ENCODE peak calls at places on chromosome 17, in eight cellular contexts. G is DMS 273 treated with DMSO at 0.1 percent for 48 hours; T is NCI-H774; M is activated T-cell treated with anti-CD3 and anti-CD28 coated beads for 24 hours; A is EL; R is neural crest cell; P is HFF-Myc; F is stimulated activated naive CD4-positive, alpha-beta T cell. I is an unnamed sample.

GRCh38 chr17:79079421-79080200 is 5.0 kb downstream of the ENGASE start:
- DNase-seq in G (no peak), T (no peak), M (no peak), A (no peak), R (no peak), P (no peak), F (no peak), I (no peak)

GRCh38 chr17:34989473-34989872 is 9.2 kb downstream of the LIG3 start:
- DNase-seq in G (no peak), T (no peak), M (no peak), A (no peak), R (no peak), P (no peak), F (no peak), I (no peak)

GRCh38 chr17:82754297-82755208 is 2.7 kb downstream of the TBCD start:
- DNase-seq in G (no peak), T (no peak), M (no peak), A (no peak), R (no peak), P (no peak), F (no peak), I (no peak)

GRCh38 chr17:37064166-37064565 is 115.4 kb downstream of the AATF start:
- DNase-seq in G (no peak), T (no peak), M (no peak), A (no peak), R (no peak), P (no peak), F (no peak), I (no peak)

GRCh38 chr17:9224485-9224884 is 203.2 kb downstream of the NTN1 start:
- DNase-seq in G (no peak), T (no peak), M (no peak), A (no peak), R (no peak), P (no peak), F (no peak), I (no peak)

GRCh38 chr17:41935641-41936040 is 5.2 kb downstream of the ODAD4 start:
- DNase-seq in G (no peak), T (no peak), M (no peak), A (no peak), R (no peak), P (no peak), F (no peak), I (no peak)

GRCh38 chr17:64008830-64009229 is 10.7 kb downstream of the PRR29 start:
- DNase-seq in G (no peak), T (no peak), M (no peak), A (no peak), R (no peak), P (no peak), F (no peak), I (no peak)

GRCh38 chr17:83079340-83079747 is at the start of gene METRNL:
- DNase-seq in G (no peak), T (peak), M (peak), A (peak), R (peak), P (no peak), F (no peak), I (peak)

GRCh38 chr17:79091373-79091670 is 16.7 kb downstream of the ENGASE start:
- DNase-seq in G (no peak), T (no peak), M (no peak), A (no peak), R (no peak), P (no peak), F (no peak), I (no peak)

GRCh38 chr17:70171159-70171558 is 1.8 kb downstream of the KCNJ2 start:
- DNase-seq in G (peak), T (no peak), M (no peak), A (no peak), R (no peak), P (no peak), F (no peak), I (peak)

GRCh38 chr17:73586153-73586906 is 57.9 kb downstream of the SDK2 start:
- DNase-seq in G (no peak), T (no peak), M (no peak), A (no peak), R (no peak), P (no peak), F (no peak), I (no peak)

GRCh38 chr17:48427598-48427997 is 2.4 kb downstream of the SKAP1 start:
- DNase-seq in G (no peak), T (peak), M (peak), A (no peak), R (no peak), P (no peak), F (peak), I (no peak)

GRCh38 chr17:13970531-13970930 is 98.8 kb upstream of the COX10 start:
- DNase-seq in G (no peak), T (no peak), M (no peak), A (no peak), R (no peak), P (no peak), F (no peak), I (no peak)

GRCh38 chr17:76707985-76708807 is 2.6 kb downstream of the MXRA7 start:
- DNase-seq in G (no peak), T (no peak), M (no peak), A (no peak), R (peak), P (no peak), F (no peak), I (no peak)

GRCh38 chr17:77478281-77478680 is 337.5 kb downstream of the SEC14L1 start:
- DNase-seq in G (no peak), T (no peak), M (no peak), A (no peak), R (no peak), P (no peak), F (no peak), I (no peak)

GRCh38 chr17:49875690-49876089 is 27.8 kb upstream of the TAC4 start:
- DNase-seq in G (no peak), T (no peak), M (no peak), A (no peak), R (no peak), P (no peak), F (no peak), I (no peak)

GRCh38 chr17:35679007-35679682 is 52.3 kb upstream of the RASL10B start:
- DNase-seq in G (no peak), T (no peak), M (no peak), A (peak), R (no peak), P (no peak), F (no peak), I (no peak)

GRCh38 chr17:66636111-66636510 is 198.8 kb upstream of the CACNG5 start:
- DNase-seq in G (no peak), T (no peak), M (no peak), A (peak), R (no peak), P (no peak), F (no peak), I (no peak)

I was measured in NCI-H2171.